ENCODE peak calls at places on chromosomes 11 and 22, in eight cellular contexts. C is ACHN, M is EL, Y is sigmoid colon, X is LHCN-M2, D is HS-5, Z is HFF-Myc, Q is pancreas. P is an unnamed sample.

GRCh38 chr11:35235944-35236666 is 97.1 kb downstream of the CD44 start:
- DNase-seq in C (peak), M (peak), Y (no peak), X (no peak), D (no peak), Z (no peak), Q (peak), P (peak)

GRCh38 chr22:40388231-40388630 is 17.8 kb downstream of the SGSM3 start:
- DNase-seq in C (no peak), M (no peak), Y (no peak), X (no peak), D (no peak), Z (no peak), Q (no peak), P (no peak)

GRCh38 chr11:45815747-45816146 is 10.8 kb downstream of the SLC35C1 start:
- DNase-seq in C (peak), M (peak), Y (peak), X (peak), D (no peak), Z (no peak), Q (no peak), P (peak)

GRCh38 chr22:39292561-39293074 is 26.8 kb downstream of the RPL3 start:
- DNase-seq in C (peak), M (peak), Y (peak), X (peak), D (peak), Z (peak), Q (peak), P (peak)

GRCh38 chr22:43272301-43272700 is 70.9 kb downstream of the SCUBE1 start:
- DNase-seq in C (no peak), M (peak), Y (no peak), X (peak), D (no peak), Z (no peak), Q (no peak), P (no peak)

GRCh38 chr22:41565403-41566054 is 4.7 kb downstream of the CSDC2 start:
- DNase-seq in C (peak), M (peak), Y (peak), X (peak), D (peak), Z (peak), Q (no peak), P (peak)

GRCh38 chr11:65717906-65718305 is 2.7 kb downstream of the RNASEH2C start:
- DNase-seq in C (no peak), M (no peak), Y (no peak), X (no peak), D (no peak), Z (no peak), Q (no peak), P (no peak)

GRCh38 chr11:65355013-65355775 is 643 bp downstream of the TIGD3 start:
- DNase-seq in C (peak), M (peak), Y (peak), X (no peak), D (no peak), Z (no peak), Q (peak), P (no peak)

GRCh38 chr11:129192150-129192549 is at the start of gene ARHGAP32:
- DNase-seq in C (no peak), M (no peak), Y (no peak), X (no peak), D (no peak), Z (no peak), Q (no peak), P (no peak)

GRCh38 chr11:111298466-111299110 is at the start of gene POU2AF3:
- DNase-seq in C (no peak), M (no peak), Y (peak), X (no peak), D (no peak), Z (no peak), Q (peak), P (peak)

GRCh38 chr11:72573380-72573949 is 100.8 kb downstream of the PDE2A start:
- DNase-seq in C (peak), M (peak), Y (no peak), X (peak), D (no peak), Z (no peak), Q (no peak), P (peak)

GRCh38 chr11:69880803-69881445 is 61.7 kb upstream of the FGF3 start:
- DNase-seq in C (no peak), M (no peak), Y (peak), X (no peak), D (no peak), Z (no peak), Q (peak), P (no peak)

GRCh38 chr22:25447067-25447688 is 117.3 kb upstream of the GRK3 start:
- DNase-seq in C (no peak), M (no peak), Y (no peak), X (no peak), D (no peak), Z (no peak), Q (no peak), P (no peak)

GRCh38 chr11:128026596-128026995 is 560.8 kb downstream of the ETS1 start:
- DNase-seq in C (peak), M (peak), Y (no peak), X (peak), D (peak), Z (peak), Q (no peak), P (peak)

GRCh38 chr22:39622881-39623367 is 52.4 kb downstream of the CACNA1I start:
- DNase-seq in C (peak), M (peak), Y (no peak), X (no peak), D (no peak), Z (no peak), Q (peak), P (no peak)

GRCh38 chr11:13388741-13389140 is 74.3 kb downstream of the BTBD10 start:
- DNase-seq in C (no peak), M (no peak), Y (no peak), X (peak), D (no peak), Z (no peak), Q (no peak), P (no peak)

GRCh38 chr11:112977620-112978212 is 16.5 kb downstream of the NCAM1 start:
- DNase-seq in C (no peak), M (peak), Y (peak), X (peak), D (peak), Z (no peak), Q (no peak), P (peak)

P was measured in astrocyte of the spinal cord.